ENCODE peak calls at places on chromosomes 6 and 20, in eight cellular contexts. One of them, this sample, is unnamed.

GRCh38 chr6:138986578-138986977 is 1.5 kb downstream of the REPS1 start:
- DNase-seq in smooth muscle cell of the brain vasculature: no peak
- DNase-seq in hypothalamus: no peak
- DNase-seq in activated CD8-positive, alpha-beta memory T cell treated with anti-CD3 and anti-CD28 coated beads for 48 hours: no peak
- DNase-seq in fibroblast of the aortic adventitia: peak; percentile 36
- DNase-seq in upper lobe of right lung: no peak
- DNase-seq in mammary epithelial cell: peak; percentile 34
- DNase-seq in substantia nigra: no peak
- DNase-seq in this sample: peak; percentile 35

GRCh38 chr20:62241501-62241900 is 3.2 kb downstream of the OSBPL2 start:
- DNase-seq in upper lobe of right lung: no peak
- DNase-seq in mammary epithelial cell: peak; percentile 65
- DNase-seq in smooth muscle cell of the brain vasculature: no peak
- DNase-seq in substantia nigra: no peak
- DNase-seq in activated CD8-positive, alpha-beta memory T cell treated with anti-CD3 and anti-CD28 coated beads for 48 hours: no peak
- DNase-seq in hypothalamus: no peak
- DNase-seq in fibroblast of the aortic adventitia: no peak
- DNase-seq in this sample: no peak

GRCh38 chr6:69456086-69456485 is 340.7 kb downstream of the LMBRD1 start:
- DNase-seq in hypothalamus: peak; percentile 46
- DNase-seq in mammary epithelial cell: no peak
- DNase-seq in substantia nigra: no peak
- DNase-seq in activated CD8-positive, alpha-beta memory T cell treated with anti-CD3 and anti-CD28 coated beads for 48 hours: no peak
- DNase-seq in upper lobe of right lung: no peak
- DNase-seq in smooth muscle cell of the brain vasculature: no peak
- DNase-seq in fibroblast of the aortic adventitia: no peak
- DNase-seq in this sample: no peak

GRCh38 chr6:104638841-104639290 is 220.9 kb downstream of the HACE1 start:
- DNase-seq in activated CD8-positive, alpha-beta memory T cell treated with anti-CD3 and anti-CD28 coated beads for 48 hours: no peak
- DNase-seq in substantia nigra: no peak
- DNase-seq in mammary epithelial cell: no peak
- DNase-seq in upper lobe of right lung: no peak
- DNase-seq in fibroblast of the aortic adventitia: peak; percentile 14
- DNase-seq in hypothalamus: no peak
- DNase-seq in smooth muscle cell of the brain vasculature: no peak
- DNase-seq in this sample: no peak

GRCh38 chr6:22570185-22570551 is 802 bp downstream of the HDGFL1 start:
- DNase-seq in activated CD8-positive, alpha-beta memory T cell treated with anti-CD3 and anti-CD28 coated beads for 48 hours: no peak
- DNase-seq in upper lobe of right lung: no peak
- DNase-seq in smooth muscle cell of the brain vasculature: no peak
- DNase-seq in hypothalamus: no peak
- DNase-seq in mammary epithelial cell: no peak
- DNase-seq in substantia nigra: no peak
- DNase-seq in fibroblast of the aortic adventitia: no peak
- DNase-seq in this sample: no peak

GRCh38 chr20:32028647-32029372 is 18.6 kb downstream of the CCM2L start:
- DNase-seq in fibroblast of the aortic adventitia: no peak
- DNase-seq in hypothalamus: no peak
- DNase-seq in mammary epithelial cell: no peak
- DNase-seq in substantia nigra: no peak
- DNase-seq in upper lobe of right lung: no peak
- DNase-seq in activated CD8-positive, alpha-beta memory T cell treated with anti-CD3 and anti-CD28 coated beads for 48 hours: no peak
- DNase-seq in smooth muscle cell of the brain vasculature: no peak
- DNase-seq in this sample: peak; percentile 44

GRCh38 chr6:129709451-129709908 is 497 bp downstream of the ARHGAP18 start:
- DNase-seq in fibroblast of the aortic adventitia: peak; percentile 86
- DNase-seq in activated CD8-positive, alpha-beta memory T cell treated with anti-CD3 and anti-CD28 coated beads for 48 hours: no peak
- DNase-seq in upper lobe of right lung: no peak
- DNase-seq in hypothalamus: no peak
- DNase-seq in mammary epithelial cell: no peak
- DNase-seq in smooth muscle cell of the brain vasculature: no peak
- DNase-seq in substantia nigra: no peak
- DNase-seq in this sample: peak; percentile 84

GRCh38 chr6:143697401-143697800 is 19.6 kb downstream of the PHACTR2 start:
- DNase-seq in fibroblast of the aortic adventitia: no peak
- DNase-seq in smooth muscle cell of the brain vasculature: no peak
- DNase-seq in hypothalamus: no peak
- DNase-seq in substantia nigra: no peak
- DNase-seq in activated CD8-positive, alpha-beta memory T cell treated with anti-CD3 and anti-CD28 coated beads for 48 hours: no peak
- DNase-seq in mammary epithelial cell: no peak
- DNase-seq in upper lobe of right lung: no peak
- DNase-seq in this sample: no peak

GRCh38 chr20:290081-290831 is at the start of gene C20orf96:
- DNase-seq in substantia nigra: peak; percentile 71
- DNase-seq in activated CD8-positive, alpha-beta memory T cell treated with anti-CD3 and anti-CD28 coated beads for 48 hours: peak; percentile 65
- DNase-seq in upper lobe of right lung: peak; percentile 98
- DNase-seq in smooth muscle cell of the brain vasculature: peak; percentile 87
- DNase-seq in mammary epithelial cell: peak; percentile 84
- DNase-seq in fibroblast of the aortic adventitia: peak; percentile 95
- DNase-seq in hypothalamus: peak; percentile 84
- DNase-seq in this sample: peak; percentile 96

GRCh38 chr20:17958326-17959256 is 10.0 kb downstream of the SNX5 start:
- DNase-seq in upper lobe of right lung: no peak
- DNase-seq in smooth muscle cell of the brain vasculature: no peak
- DNase-seq in activated CD8-positive, alpha-beta memory T cell treated with anti-CD3 and anti-CD28 coated beads for 48 hours: no peak
- DNase-seq in hypothalamus: no peak
- DNase-seq in mammary epithelial cell: no peak
- DNase-seq in fibroblast of the aortic adventitia: no peak
- DNase-seq in substantia nigra: no peak
- DNase-seq in this sample: peak; percentile 10

GRCh38 chr20:30284533-30284932 is 972.9 kb upstream of the DEFB115 start:
- DNase-seq in fibroblast of the aortic adventitia: no peak
- DNase-seq in activated CD8-positive, alpha-beta memory T cell treated with anti-CD3 and anti-CD28 coated beads for 48 hours: no peak
- DNase-seq in smooth muscle cell of the brain vasculature: no peak
- DNase-seq in substantia nigra: no peak
- DNase-seq in upper lobe of right lung: no peak
- DNase-seq in hypothalamus: no peak
- DNase-seq in mammary epithelial cell: no peak
- DNase-seq in this sample: no peak

GRCh38 chr6:8400663-8401062 is 34.7 kb downstream of the SLC35B3 start:
- DNase-seq in fibroblast of the aortic adventitia: no peak
- DNase-seq in hypothalamus: no peak
- DNase-seq in substantia nigra: no peak
- DNase-seq in mammary epithelial cell: peak; percentile 23
- DNase-seq in smooth muscle cell of the brain vasculature: no peak
- DNase-seq in activated CD8-positive, alpha-beta memory T cell treated with anti-CD3 and anti-CD28 coated beads for 48 hours: no peak
- DNase-seq in upper lobe of right lung: no peak
- DNase-seq in this sample: no peak

GRCh38 chr6:145891565-145891964 is 72.6 kb downstream of the SHPRH start:
- DNase-seq in upper lobe of right lung: no peak
- DNase-seq in substantia nigra: no peak
- DNase-seq in smooth muscle cell of the brain vasculature: no peak
- DNase-seq in hypothalamus: no peak
- DNase-seq in mammary epithelial cell: no peak
- DNase-seq in activated CD8-positive, alpha-beta memory T cell treated with anti-CD3 and anti-CD28 coated beads for 48 hours: no peak
- DNase-seq in fibroblast of the aortic adventitia: no peak
- DNase-seq in this sample: no peak

GRCh38 chr20:18988701-18989100 is 175.1 kb downstream of the SCP2D1 start:
- DNase-seq in upper lobe of right lung: no peak
- DNase-seq in substantia nigra: no peak
- DNase-seq in mammary epithelial cell: no peak
- DNase-seq in activated CD8-positive, alpha-beta memory T cell treated with anti-CD3 and anti-CD28 coated beads for 48 hours: no peak
- DNase-seq in hypothalamus: no peak
- DNase-seq in fibroblast of the aortic adventitia: no peak
- DNase-seq in smooth muscle cell of the brain vasculature: no peak
- DNase-seq in this sample: no peak

GRCh38 chr6:33967966-33968724 is 164.3 kb upstream of the MLN start:
- DNase-seq in hypothalamus: no peak
- DNase-seq in mammary epithelial cell: no peak
- DNase-seq in substantia nigra: no peak
- DNase-seq in activated CD8-positive, alpha-beta memory T cell treated with anti-CD3 and anti-CD28 coated beads for 48 hours: no peak
- DNase-seq in fibroblast of the aortic adventitia: no peak
- DNase-seq in upper lobe of right lung: no peak
- DNase-seq in smooth muscle cell of the brain vasculature: no peak
- DNase-seq in this sample: no peak

GRCh38 chr20:3818155-3819151 is 1.9 kb upstream of the AP5S1 start:
- DNase-seq in upper lobe of right lung: no peak
- DNase-seq in activated CD8-positive, alpha-beta memory T cell treated with anti-CD3 and anti-CD28 coated beads for 48 hours: no peak
- DNase-seq in mammary epithelial cell: peak; percentile 74
- DNase-seq in smooth muscle cell of the brain vasculature: peak; percentile 47
- DNase-seq in hypothalamus: peak; percentile 29
- DNase-seq in fibroblast of the aortic adventitia: peak; percentile 80
- DNase-seq in substantia nigra: no peak
- DNase-seq in this sample: peak; percentile 79

GRCh38 chr6:42338573-42339218 is 113.0 kb downstream of the TRERF1 start:
- DNase-seq in mammary epithelial cell: peak; percentile 96
- DNase-seq in hypothalamus: no peak
- DNase-seq in substantia nigra: no peak
- DNase-seq in activated CD8-positive, alpha-beta memory T cell treated with anti-CD3 and anti-CD28 coated beads for 48 hours: no peak
- DNase-seq in fibroblast of the aortic adventitia: peak; percentile 98
- DNase-seq in upper lobe of right lung: no peak
- DNase-seq in smooth muscle cell of the brain vasculature: peak; percentile 76
- DNase-seq in this sample: peak; percentile 96

GRCh38 chr6:38155576-38156204 is 336.2 kb downstream of the ZFAND3 start:
- DNase-seq in substantia nigra: no peak
- DNase-seq in fibroblast of the aortic adventitia: no peak
- DNase-seq in activated CD8-positive, alpha-beta memory T cell treated with anti-CD3 and anti-CD28 coated beads for 48 hours: no peak
- DNase-seq in hypothalamus: no peak
- DNase-seq in mammary epithelial cell: no peak
- DNase-seq in smooth muscle cell of the brain vasculature: peak; percentile 51
- DNase-seq in upper lobe of right lung: peak; percentile 51
- DNase-seq in this sample: no peak

GRCh38 chr6:112013051-112013450 is 40.9 kb upstream of the CCN6 start:
- DNase-seq in smooth muscle cell of the brain vasculature: no peak
- DNase-seq in mammary epithelial cell: no peak
- DNase-seq in fibroblast of the aortic adventitia: no peak
- DNase-seq in substantia nigra: no peak
- DNase-seq in upper lobe of right lung: no peak
- DNase-seq in hypothalamus: no peak
- DNase-seq in activated CD8-positive, alpha-beta memory T cell treated with anti-CD3 and anti-CD28 coated beads for 48 hours: no peak
- DNase-seq in this sample: no peak

GRCh38 chr20:3011752-3012151 is 31.7 kb upstream of the GNRH2 start:
- DNase-seq in mammary epithelial cell: no peak
- DNase-seq in upper lobe of right lung: no peak
- DNase-seq in fibroblast of the aortic adventitia: no peak
- DNase-seq in smooth muscle cell of the brain vasculature: no peak
- DNase-seq in hypothalamus: no peak
- DNase-seq in activated CD8-positive, alpha-beta memory T cell treated with anti-CD3 and anti-CD28 coated beads for 48 hours: no peak
- DNase-seq in substantia nigra: no peak
- DNase-seq in this sample: no peak

GRCh38 chr6:14108571-14109410 is 8.8 kb upstream of the CD83 start:
- DNase-seq in fibroblast of the aortic adventitia: no peak
- DNase-seq in upper lobe of right lung: peak; percentile 87
- DNase-seq in mammary epithelial cell: peak; percentile 32
- DNase-seq in substantia nigra: no peak
- DNase-seq in smooth muscle cell of the brain vasculature: no peak
- DNase-seq in activated CD8-positive, alpha-beta memory T cell treated with anti-CD3 and anti-CD28 coated beads for 48 hours: no peak
- DNase-seq in hypothalamus: peak; percentile 40
- DNase-seq in this sample: no peak

This sample was measured in astrocyte of the hippocampus.